ENCODE peak calls at places on chromosomes 4 and X, in seven cellular contexts. K is keratinocyte, I is DND-41, H is PC-9, D is suprapubic skin, Y is ascending aorta, J is mammary epithelial cell. R is an unnamed sample. For H3K4me1, the result is how much of the 10 kb centered on the place peaks cover.

GRCh38 chr4:29853843-29854242 is 866.3 kb upstream of the PCDH7 start:
- DNase-seq in K (no peak), I (no peak), H (no peak), D (no peak), Y (no peak), J (no peak), R (no peak)

GRCh38 chr4:104571341-104571740 is 76.6 kb upstream of the CXXC4 start:
- DNase-seq in K (no peak), I (no peak), H (peak), D (no peak), Y (no peak), J (peak), R (no peak)

GRCh38 chrX:13005671-13006473 is 31.0 kb downstream of the TMSB4X start:
- DNase-seq in K (no peak), I (peak), H (no peak), D (no peak), Y (no peak), J (peak), R (no peak)

GRCh38 chrX:125444659-125445058 is 125.0 kb downstream of the TEX13C start:
- DNase-seq in K (no peak), I (no peak), H (no peak), D (no peak), Y (no peak), J (no peak), R (no peak)

GRCh38 chrX:101550825-101551767 is 749 bp downstream of the ARMCX1 start:
- DNase-seq in K (no peak), I (no peak), H (no peak), D (peak), Y (peak), J (peak), R (peak)

GRCh38 chrX:151970661-151971060 is 3.8 kb downstream of the GABRE start:
- DNase-seq in K (no peak), I (no peak), H (peak), D (peak), Y (peak), J (peak), R (peak)

GRCh38 chr4:7473096-7473495 is 38.4 kb upstream of the PSAPL1 start:
- DNase-seq in K (no peak), I (no peak), H (no peak), D (no peak), Y (no peak), J (no peak), R (no peak)

GRCh38 chr4:148376151-148376550 is 66.1 kb downstream of the NR3C2 start:
- DNase-seq in K (no peak), I (peak), H (peak), D (no peak), Y (no peak), J (peak), R (peak)

GRCh38 chrX:2819345-2820130 is 9.2 kb upstream of the GYG2 start:
- DNase-seq in K (no peak), I (no peak), H (no peak), D (no peak), Y (no peak), J (peak), R (peak)

GRCh38 chrX:133726211-133726630 is 259.2 kb downstream of the GPC3 start:
- DNase-seq in K (peak), I (no peak), H (peak), D (no peak), Y (no peak), J (peak), R (peak)

GRCh38 chr4:40254961-40255721 is 58.3 kb downstream of the RHOH start:
- DNase-seq in K (peak), I (no peak), H (peak), D (no peak), Y (no peak), J (peak), R (peak)

GRCh38 chr4:81452452-81453011 is 19.2 kb downstream of the RASGEF1B start:
- DNase-seq in K (peak), I (no peak), H (peak), D (no peak), Y (no peak), J (peak), R (no peak)

GRCh38 chr4:127120706-127121105 is 512.1 kb upstream of the INTU start:
- DNase-seq in K (no peak), I (no peak), H (no peak), D (no peak), Y (no peak), J (no peak), R (no peak)

GRCh38 chrX:129877401-129877800 is 28.6 kb upstream of the UTP14A start:
- DNase-seq in K (no peak), I (no peak), H (peak), D (no peak), Y (no peak), J (no peak), R (no peak)

GRCh38 chr4:150207871-150208270 is 129.6 kb downstream of the DCLK2 start:
- DNase-seq in K (no peak), I (no peak), H (no peak), D (no peak), Y (no peak), J (peak), R (no peak)

GRCh38 chrX:856901-857300 is 226.3 kb downstream of the SHOX start:
- DNase-seq in K (no peak), I (no peak), H (no peak), D (no peak), Y (no peak), J (no peak), R (no peak)

GRCh38 chrX:9698566-9698965 is 67.1 kb downstream of the GPR143 start:
- DNase-seq in K (no peak), I (no peak), H (no peak), D (no peak), Y (no peak), J (no peak), R (no peak)

GRCh38 chr4:118273642-118274041 is 79.2 kb downstream of the PRSS12 start:
- DNase-seq in K (no peak), I (no peak), H (no peak), D (no peak), Y (no peak), J (no peak), R (no peak)
- H3K27ac ChIP-seq in K (no peak), I (no peak), H (no peak), D (no peak), Y (no peak), J (no peak), R (no peak)

DNA sequence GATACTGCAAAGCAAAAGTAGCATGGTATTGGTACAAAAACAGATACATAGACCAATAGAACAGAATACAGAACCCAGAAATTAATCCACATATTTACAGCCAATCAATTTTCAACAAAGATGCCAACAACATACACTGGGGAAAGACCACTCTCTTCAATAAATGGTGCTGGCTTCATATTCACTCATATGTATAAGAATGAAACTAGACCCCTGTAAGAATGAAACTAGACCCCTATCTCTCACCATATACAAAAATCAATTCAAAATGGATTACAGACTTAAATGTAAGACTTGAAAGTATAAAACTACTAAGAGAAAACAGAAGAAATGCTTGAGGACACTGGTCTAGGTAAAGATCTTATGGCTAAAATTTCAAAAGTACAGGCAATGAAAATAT is 19.3 kb downstream of the TLR6 start:
- DNase-seq in K (no peak), I (no peak), H (no peak), D (no peak), Y (no peak), J (no peak), R (no peak)
- H3K4me3 ChIP-seq in K (no peak), I (no peak), H (no peak), D (no peak), Y (no peak), J (no peak), R (no peak)

GRCh38 chr4:2857349-2857927 is 13.8 kb downstream of the ADD1 start:
- DNase-seq in K (no peak), I (no peak), H (no peak), D (no peak), Y (no peak), J (no peak), R (no peak)

GRCh38 chr4:2861631-2862436 is 18.2 kb downstream of the ADD1 start:
- DNase-seq in K (no peak), I (no peak), H (no peak), D (no peak), Y (no peak), J (no peak), R (no peak)

GRCh38 chr4:2858451-2859217 is 15.0 kb downstream of the ADD1 start:
- DNase-seq in K (no peak), I (no peak), H (no peak), D (no peak), Y (no peak), J (peak), R (no peak)

GRCh38 chr4:2860391-2861348 is 17.0 kb downstream of the ADD1 start:
- DNase-seq in K (no peak), I (no peak), H (no peak), D (no peak), Y (no peak), J (no peak), R (peak)

DNA sequence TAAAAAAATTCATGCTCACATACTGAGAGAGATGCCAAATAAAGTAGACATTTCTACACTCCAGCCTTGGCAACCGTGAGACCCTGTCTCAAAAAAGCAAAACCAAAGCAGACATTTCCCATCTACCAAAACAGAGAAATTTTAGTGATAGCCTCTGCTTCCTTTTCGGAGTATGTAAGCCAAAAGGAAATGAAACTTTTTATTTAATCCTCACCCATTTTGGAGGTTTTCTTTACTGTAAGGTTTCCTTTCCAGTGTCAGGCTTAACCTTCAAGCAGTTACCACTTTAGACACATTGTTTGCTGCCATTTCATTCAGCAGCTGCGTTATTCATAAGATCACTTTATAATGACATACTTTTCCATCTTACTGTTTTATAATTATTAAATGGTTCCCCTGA is 15.9 kb downstream of the ADD1 start:
- DNase-seq in K (no peak), I (no peak), H (no peak), D (no peak), Y (no peak), J (no peak), R (no peak)
- H3K4me1 ChIP-seq in K (under half), I (under half), H (under half), D (half or more), Y (under half), J (under half), R (half or more)

GRCh38 chr4:27017623-27018022 is 157.0 kb downstream of the STIM2 start:
- DNase-seq in K (no peak), I (no peak), H (no peak), D (no peak), Y (no peak), J (no peak), R (no peak)

GRCh38 chr4:27020203-27020602 is 159.6 kb downstream of the STIM2 start:
- DNase-seq in K (no peak), I (no peak), H (no peak), D (no peak), Y (no peak), J (no peak), R (no peak)

GRCh38 chr4:27019766-27020165 is 159.1 kb downstream of the STIM2 start:
- DNase-seq in K (no peak), I (no peak), H (no peak), D (no peak), Y (no peak), J (no peak), R (no peak)

GRCh38 chr4:27018076-27018475 is 157.4 kb downstream of the STIM2 start:
- DNase-seq in K (no peak), I (no peak), H (no peak), D (no peak), Y (no peak), J (no peak), R (no peak)

GRCh38 chr4:27018910-27019309 is 158.3 kb downstream of the STIM2 start:
- DNase-seq in K (no peak), I (no peak), H (no peak), D (no peak), Y (no peak), J (no peak), R (no peak)
- H3K27ac ChIP-seq in K (no peak), I (no peak), H (no peak), D (no peak), Y (no peak), J (no peak), R (no peak)

GRCh38 chrX:71217298-71217697 is 5.7 kb upstream of the GJB1 start:
- DNase-seq in K (no peak), I (no peak), H (no peak), D (no peak), Y (no peak), J (no peak), R (no peak)

GRCh38 chrX:71216446-71216845 is 6.6 kb upstream of the GJB1 start:
- DNase-seq in K (no peak), I (no peak), H (no peak), D (no peak), Y (no peak), J (no peak), R (no peak)

GRCh38 chrX:71214604-71215334 is 8.3 kb upstream of the GJB1 start:
- DNase-seq in K (no peak), I (no peak), H (no peak), D (no peak), Y (no peak), J (no peak), R (no peak)

GRCh38 chrX:71214152-71214551 is 8.9 kb upstream of the GJB1 start:
- DNase-seq in K (no peak), I (no peak), H (no peak), D (no peak), Y (no peak), J (no peak), R (no peak)

GRCh38 chrX:71215335-71215912 is 7.6 kb upstream of the GJB1 start:
- DNase-seq in K (no peak), I (no peak), H (no peak), D (no peak), Y (no peak), J (no peak), R (no peak)
- H3K4me3 ChIP-seq in K (no peak), I (no peak), H (no peak), D (no peak), Y (no peak), J (no peak), R (no peak)

DNA sequence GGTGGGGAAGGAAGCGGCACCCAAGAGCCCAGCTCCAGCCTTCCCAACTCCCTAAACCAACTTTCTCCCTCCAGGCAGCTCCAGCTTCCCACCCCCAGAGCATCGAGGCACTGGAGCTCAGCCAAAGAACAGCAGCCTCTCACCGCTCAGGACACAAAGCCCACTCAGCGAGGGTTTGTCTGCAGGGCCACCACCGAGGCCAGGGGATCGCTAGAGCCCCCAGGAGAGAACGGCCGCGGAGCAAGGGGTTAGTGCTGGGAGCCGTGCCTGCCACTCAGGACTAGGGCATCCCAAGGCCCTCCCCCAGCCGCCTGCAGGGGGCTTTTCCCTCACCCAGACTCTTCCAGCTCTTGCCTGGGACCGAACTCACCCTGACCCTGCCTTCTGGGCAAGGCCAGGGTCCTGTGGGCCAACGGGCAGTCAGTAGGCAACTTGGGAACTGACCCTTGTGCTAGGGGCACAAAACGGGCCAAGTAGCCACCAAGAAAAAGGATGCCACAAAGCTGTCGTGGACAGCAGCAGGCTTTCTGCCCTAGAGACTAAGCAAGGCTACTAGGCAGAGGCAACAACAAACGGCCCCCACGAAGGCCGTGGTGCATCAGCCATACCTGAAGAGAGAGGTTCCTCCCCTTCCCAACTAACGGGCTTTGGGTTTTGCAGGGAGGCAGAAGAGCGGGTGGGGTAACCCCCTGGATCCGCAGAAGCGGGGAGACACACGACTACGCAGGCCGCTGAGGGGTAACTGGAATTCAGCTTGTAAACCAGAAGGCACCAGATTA is 2.3 kb downstream of the HCFC1 start:
- DNase-seq in K (no peak), I (no peak), H (no peak), D (peak), Y (no peak), J (no peak), R (peak)
- H3K4me1 ChIP-seq in K (under half), I (under half), H (under half), D (half or more), Y (under half), J (under half), R (under half)

GRCh38 chr4:168623011-168623410 is 126.2 kb downstream of the PALLD start:
- DNase-seq in K (no peak), I (no peak), H (no peak), D (no peak), Y (no peak), J (no peak), R (no peak)

GRCh38 chr4:168618577-168619265 is 121.9 kb downstream of the PALLD start:
- DNase-seq in K (no peak), I (no peak), H (peak), D (no peak), Y (peak), J (peak), R (no peak)

GRCh38 chr4:168622600-168622999 is 125.7 kb downstream of the PALLD start:
- DNase-seq in K (no peak), I (no peak), H (no peak), D (no peak), Y (no peak), J (no peak), R (no peak)

GRCh38 chr4:168621806-168622589 is 125.1 kb downstream of the PALLD start:
- DNase-seq in K (no peak), I (no peak), H (no peak), D (no peak), Y (no peak), J (peak), R (peak)

GRCh38 chr4:168619266-168619631 is 122.4 kb downstream of the PALLD start:
- DNase-seq in K (no peak), I (no peak), H (peak), D (no peak), Y (no peak), J (peak), R (no peak)
- H3K27ac ChIP-seq in K (no peak), I (no peak), H (peak), D (no peak), Y (peak), J (no peak), R (peak)

R was measured in cardiac muscle cell.